ENCODE peak calls at places on chromosomes 6 and 20, in six cellular contexts. P is HCT116, H is GM12878, J is H1, G is SK-N-SH, Z is K562. C is an unnamed sample.

GRCh38 chr6:166744654-166745134 is 117.6 kb upstream of the RPS6KA2 start:
- DNase-seq in P (no peak), Z (no peak), G (no peak), H (no peak), J (peak; percentile 67), C (no peak)

GRCh38 chr6:4133941-4134838 is 1.2 kb downstream of the ECI2 start:
- DNase-seq in Z (peak; percentile 33), P (no peak), J (peak; percentile 61), H (no peak), G (peak; percentile 11), C (no peak)

GRCh38 chr6:154537942-154538341 is 27.5 kb upstream of the CNKSR3 start:
- DNase-seq in J (no peak), Z (no peak), P (no peak), H (no peak), G (no peak), C (no peak)

GRCh38 chr6:149336529-149336928 is 19.0 kb downstream of the TAB2 start:
- DNase-seq in J (no peak), Z (no peak), G (no peak), P (no peak), H (no peak), C (no peak)

GRCh38 chr20:58753267-58753928 is 60.8 kb downstream of the NPEPL1 start:
- DNase-seq in H (no peak), G (no peak), Z (no peak), J (peak; percentile 59), P (no peak), C (no peak)

GRCh38 chr20:9572690-9573089 is 58.3 kb downstream of the LAMP5 start:
- DNase-seq in Z (no peak), G (peak; percentile 20), H (no peak), P (no peak), J (no peak), C (no peak)

GRCh38 chr6:97687916-97688315 is 404.9 kb upstream of the MMS22L start:
- DNase-seq in G (no peak), Z (no peak), H (no peak), J (no peak), P (no peak), C (no peak)

GRCh38 chr20:37223053-37223452 is 38.6 kb downstream of the GHRH start:
- DNase-seq in P (no peak), Z (no peak), H (no peak), G (no peak), J (no peak), C (no peak)

GRCh38 chr6:131923356-131923755 is 27.8 kb downstream of the CCN2 start:
- DNase-seq in Z (peak; percentile 65), P (peak; percentile 83), H (no peak), J (peak; percentile 81), G (peak; percentile 37), C (peak; percentile 81)

GRCh38 chr6:42698217-42698616 is 24.2 kb downstream of the PRPH2 start:
- DNase-seq in P (no peak), H (no peak), J (no peak), G (no peak), Z (no peak), C (no peak)

GRCh38 chr6:86942761-86943526 is 5.6 kb downstream of the HTR1E start:
- DNase-seq in G (no peak), J (no peak), P (no peak), H (no peak), Z (no peak), C (no peak)

GRCh38 chr6:86934365-86934764 is 3.0 kb upstream of the HTR1E start:
- DNase-seq in Z (no peak), J (no peak), H (no peak), P (no peak), G (no peak), C (no peak)

GRCh38 chr6:86936834-86937218 is 502 bp upstream of the HTR1E start:
- DNase-seq in G (no peak), Z (no peak), H (no peak), P (no peak), J (no peak), C (no peak)

GRCh38 chr6:86938814-86939213 is 1.5 kb downstream of the HTR1E start:
- DNase-seq in H (no peak), Z (no peak), P (no peak), J (no peak), G (no peak), C (no peak)

DNA sequence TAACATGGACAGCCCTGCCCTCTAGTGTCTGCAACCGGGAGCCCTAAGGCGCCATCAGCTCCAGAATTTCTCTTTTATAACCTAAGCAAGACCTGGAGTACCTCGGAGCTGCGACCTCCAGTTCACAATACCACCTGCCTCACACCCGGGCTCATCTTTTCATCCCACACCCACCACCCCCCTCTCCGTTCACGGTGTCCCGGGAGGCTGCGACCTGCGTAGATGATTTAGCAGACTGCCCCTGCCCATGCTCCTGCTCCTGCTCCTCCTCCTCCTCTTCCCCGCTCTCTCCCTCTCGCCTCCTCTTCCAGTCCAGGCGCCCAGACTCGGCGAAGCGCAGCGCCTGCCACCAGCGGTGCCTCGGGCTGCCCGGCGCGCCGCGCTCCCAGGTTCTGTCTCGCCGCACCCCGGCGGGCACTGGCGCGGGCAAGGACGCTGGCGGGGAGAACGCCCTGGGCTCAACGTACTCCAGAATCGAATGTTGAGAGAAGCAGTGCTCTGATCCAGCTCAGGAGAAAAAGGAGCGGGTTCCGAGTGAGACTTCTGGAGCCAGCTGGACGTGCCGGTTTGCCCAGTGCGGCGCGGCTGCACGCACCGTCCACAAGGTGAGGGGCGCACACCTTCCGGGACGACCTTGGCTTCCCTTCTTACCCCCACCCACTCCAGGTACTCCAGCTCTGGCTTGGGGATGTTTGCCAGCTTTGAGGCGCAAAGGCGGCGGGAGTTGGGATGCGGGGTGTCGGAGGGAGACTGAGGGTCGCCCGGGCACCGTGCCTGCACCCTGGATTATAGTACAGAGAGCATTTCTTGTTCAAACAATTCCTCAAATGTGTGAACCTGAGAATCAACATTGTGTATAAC is at the start of gene HTR1E:
- DNase-seq in Z (peak; percentile 52), H (no peak), P (peak; percentile 4), J (peak; percentile 90), G (peak; percentile 86), C (peak; percentile 61)
- TF ChIP-seq JUND in Z (no peak), H (no peak), P (no peak), J (no peak), G (no peak), C (no peak)

GRCh38 chr6:52077961-52078613 is 9.3 kb downstream of the PKHD1 start:
- DNase-seq in Z (no peak), G (no peak), P (no peak), J (no peak), H (no peak), C (no peak)
- TF ChIP-seq JUND in Z (no peak), G (no peak), P (no peak), J (no peak), H (no peak), C (no peak)

DNA sequence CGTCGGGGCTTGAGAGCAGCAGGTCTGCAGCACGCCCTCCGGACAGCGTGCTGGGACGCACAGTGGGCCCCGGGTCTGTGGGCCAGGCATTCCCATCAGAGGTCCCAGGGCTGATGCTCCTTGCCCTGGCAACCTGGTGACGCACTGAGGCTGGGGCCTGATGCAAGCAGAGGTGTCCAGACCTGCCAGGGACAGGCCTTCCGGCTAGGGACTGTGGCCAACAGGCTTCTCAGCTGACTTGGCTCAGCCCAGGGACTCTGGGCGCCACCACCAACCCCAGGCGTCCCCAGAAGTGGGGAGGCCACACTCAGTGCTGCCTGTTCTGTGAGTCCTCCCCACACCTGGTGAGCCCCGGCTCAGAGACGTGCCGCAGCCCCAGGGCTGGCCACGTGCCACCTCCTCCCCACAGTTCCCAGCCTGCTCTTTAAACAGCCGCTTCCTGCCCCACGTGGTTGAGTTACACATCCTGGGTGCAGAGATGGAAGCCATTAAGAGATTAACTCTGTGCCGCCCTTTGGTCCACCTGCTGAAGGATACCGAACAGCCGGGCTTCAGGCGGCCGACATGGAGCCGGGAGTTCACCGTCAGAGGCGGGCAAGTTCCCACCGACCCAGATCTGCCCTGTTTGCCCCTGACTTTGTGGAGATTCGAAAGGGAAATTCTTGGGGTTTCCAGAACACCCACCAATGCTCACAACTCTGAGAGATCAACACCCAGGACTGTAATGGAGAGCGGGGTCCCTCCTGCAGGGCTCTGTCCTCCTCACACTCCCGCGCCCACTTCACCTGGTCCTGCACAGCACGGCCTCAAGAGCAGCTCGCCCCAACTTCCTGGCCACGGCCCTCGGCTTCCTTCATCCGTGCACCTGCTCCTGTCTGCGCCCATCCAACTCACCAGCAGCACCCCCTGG is 37.6 kb upstream of the ZBP1 start:
- DNase-seq in H (no peak), G (peak; percentile 24), Z (no peak), J (peak; percentile 39), P (no peak), C (no peak)
- TF ChIP-seq JUND in H (no peak), G (no peak), Z (no peak), J (no peak), P (no peak), C (no peak)

DNA sequence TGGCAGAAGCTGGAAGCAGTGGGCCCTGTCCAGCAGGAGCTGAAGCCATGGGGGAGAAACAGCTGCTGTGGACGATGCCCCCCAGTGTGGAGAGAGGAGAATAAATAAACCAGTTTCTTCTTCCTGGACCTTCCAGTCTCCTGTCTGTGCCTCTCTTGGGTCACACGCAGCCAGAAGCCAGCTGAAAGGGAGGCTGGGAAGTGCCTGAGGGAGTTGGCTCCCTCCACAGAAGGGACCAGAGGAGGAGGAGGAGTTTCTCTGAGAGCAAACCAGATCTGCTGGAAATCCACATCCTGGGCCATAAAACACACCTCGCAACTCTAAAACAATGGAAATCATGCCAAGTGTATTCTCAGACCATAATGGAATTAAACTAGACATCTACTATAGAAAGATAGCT is 577.0 kb downstream of the CDH26 start:
- DNase-seq in G (no peak), H (no peak), J (no peak), Z (no peak), P (no peak), C (no peak)
- TF ChIP-seq JUND in G (no peak), H (no peak), J (no peak), Z (no peak), P (no peak), C (no peak)

GRCh38 chr20:18258126-18258860 is 30.0 kb upstream of the ZNF133 start:
- DNase-seq in G (peak; percentile 45), P (no peak), H (no peak), J (no peak), Z (no peak), C (no peak)

GRCh38 chr20:18259730-18260129 is 28.6 kb upstream of the ZNF133 start:
- DNase-seq in H (no peak), Z (no peak), G (no peak), P (no peak), J (no peak), C (no peak)

GRCh38 chr20:18267815-18268214 is 20.5 kb upstream of the ZNF133 start:
- DNase-seq in J (no peak), P (no peak), G (no peak), Z (no peak), H (no peak), C (no peak)

GRCh38 chr20:18266282-18266681 is 22.0 kb upstream of the ZNF133 start:
- DNase-seq in P (no peak), Z (no peak), J (no peak), G (no peak), H (no peak), C (no peak)

DNA sequence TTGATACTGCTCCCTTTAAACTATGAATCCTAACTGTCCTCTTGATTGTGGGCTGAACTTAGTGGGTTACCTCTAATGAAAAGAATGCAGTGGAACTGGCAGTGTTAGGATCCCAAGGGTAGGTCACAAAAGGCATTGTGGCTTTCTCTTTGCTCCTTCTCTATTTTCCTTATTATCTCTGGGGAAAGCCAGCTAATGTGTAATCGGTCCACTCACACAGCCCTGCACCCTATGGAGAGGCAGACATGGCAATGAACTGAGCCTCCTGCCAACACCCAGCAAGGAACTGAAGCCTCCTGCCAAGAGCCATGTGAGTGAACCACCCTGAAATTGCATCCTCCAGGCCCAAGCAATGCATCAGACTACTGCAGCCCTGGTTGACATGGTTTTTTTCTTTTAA is 24.6 kb upstream of the ZNF133 start:
- DNase-seq in H (no peak), P (no peak), Z (no peak), G (no peak), J (no peak), C (peak; percentile 12)
- TF ChIP-seq JUND in H (no peak), P (no peak), Z (no peak), G (no peak), J (no peak), C (no peak)

C was measured in T47D.